ENCODE peak calls at places on chromosome 1, in seven cellular contexts. One of them, this sample, is unnamed.

GRCh38 chr1:109299087-109299983 is 7.5 kb downstream of the MYBPHL start:
- DNase-seq in mesendoderm: peak; percentile 48
- DNase-seq in HEK293T: no peak
- DNase-seq in mucosa of gallbladder: no peak
- DNase-seq in glomerular endothelial cell: no peak
- DNase-seq in kidney epithelial cell: peak; percentile 44
- DNase-seq in GM03348: peak; percentile 89
- DNase-seq in this sample: no peak

GRCh38 chr1:158112994-158113758 is 67.5 kb upstream of the CD1D start:
- DNase-seq in mesendoderm: peak; percentile 71
- DNase-seq in HEK293T: peak; percentile 78
- DNase-seq in mucosa of gallbladder: peak; percentile 24
- DNase-seq in glomerular endothelial cell: no peak
- DNase-seq in kidney epithelial cell: no peak
- DNase-seq in GM03348: peak; percentile 85
- DNase-seq in this sample: peak; percentile 65

GRCh38 chr1:204139952-204140351 is 11.9 kb downstream of the ETNK2 start:
- DNase-seq in mesendoderm: no peak
- DNase-seq in HEK293T: no peak
- DNase-seq in mucosa of gallbladder: no peak
- DNase-seq in glomerular endothelial cell: no peak
- DNase-seq in kidney epithelial cell: no peak
- DNase-seq in GM03348: no peak
- DNase-seq in this sample: no peak

GRCh38 chr1:47440849-47441170 is 3.0 kb downstream of the FOXD2 start:
- DNase-seq in mesendoderm: no peak
- DNase-seq in HEK293T: no peak
- DNase-seq in mucosa of gallbladder: no peak
- DNase-seq in glomerular endothelial cell: no peak
- DNase-seq in kidney epithelial cell: no peak
- DNase-seq in GM03348: no peak
- DNase-seq in this sample: no peak

GRCh38 chr1:167627865-167628641 is 2.0 kb upstream of the RCSD1 start:
- DNase-seq in mesendoderm: peak; percentile 67
- DNase-seq in HEK293T: no peak
- DNase-seq in mucosa of gallbladder: no peak
- DNase-seq in glomerular endothelial cell: no peak
- DNase-seq in kidney epithelial cell: no peak
- DNase-seq in GM03348: no peak
- DNase-seq in this sample: no peak

GRCh38 chr1:206144605-206145004 is 27.4 kb upstream of the AVPR1B start:
- DNase-seq in mesendoderm: no peak
- DNase-seq in HEK293T: no peak
- DNase-seq in mucosa of gallbladder: peak; percentile 52
- DNase-seq in glomerular endothelial cell: no peak
- DNase-seq in kidney epithelial cell: no peak
- DNase-seq in GM03348: no peak
- DNase-seq in this sample: no peak

GRCh38 chr1:67719329-67720196 is 34.6 kb downstream of the GADD45A start:
- DNase-seq in mesendoderm: no peak
- DNase-seq in HEK293T: peak; percentile 59
- DNase-seq in mucosa of gallbladder: no peak
- DNase-seq in glomerular endothelial cell: no peak
- DNase-seq in kidney epithelial cell: no peak
- DNase-seq in GM03348: no peak
- DNase-seq in this sample: no peak

GRCh38 chr1:201084171-201084766 is 28.0 kb downstream of the CACNA1S start:
- DNase-seq in mesendoderm: no peak
- DNase-seq in HEK293T: no peak
- DNase-seq in mucosa of gallbladder: no peak
- DNase-seq in glomerular endothelial cell: no peak
- DNase-seq in kidney epithelial cell: no peak
- DNase-seq in GM03348: no peak
- DNase-seq in this sample: no peak

GRCh38 chr1:15384301-15384901 is 25.3 kb upstream of the EFHD2 start:
- DNase-seq in mesendoderm: peak; percentile 64
- DNase-seq in HEK293T: no peak
- DNase-seq in mucosa of gallbladder: no peak
- DNase-seq in glomerular endothelial cell: no peak
- DNase-seq in kidney epithelial cell: no peak
- DNase-seq in GM03348: no peak
- DNase-seq in this sample: peak; percentile 82

GRCh38 chr1:226547754-226548191 is 791 bp upstream of the STUM start:
- DNase-seq in mesendoderm: peak; percentile 96
- DNase-seq in HEK293T: peak; percentile 95
- DNase-seq in mucosa of gallbladder: peak; percentile 84
- DNase-seq in glomerular endothelial cell: peak; percentile 44
- DNase-seq in kidney epithelial cell: peak; percentile 55
- DNase-seq in GM03348: peak; percentile 92
- DNase-seq in this sample: peak; percentile 86

GRCh38 chr1:20187103-20187812 is 940 bp upstream of the PLA2G2C start:
- DNase-seq in mesendoderm: no peak
- DNase-seq in HEK293T: no peak
- DNase-seq in mucosa of gallbladder: peak; percentile 88
- DNase-seq in glomerular endothelial cell: no peak
- DNase-seq in kidney epithelial cell: no peak
- DNase-seq in GM03348: no peak
- DNase-seq in this sample: no peak

GRCh38 chr1:206459703-206460102 is 10.6 kb upstream of the IKBKE start:
- DNase-seq in mesendoderm: no peak
- DNase-seq in HEK293T: no peak
- DNase-seq in mucosa of gallbladder: no peak
- DNase-seq in glomerular endothelial cell: no peak
- DNase-seq in kidney epithelial cell: no peak
- DNase-seq in GM03348: no peak
- DNase-seq in this sample: no peak

GRCh38 chr1:181391297-181391905 is 91.9 kb upstream of the CACNA1E start:
- DNase-seq in mesendoderm: peak; percentile 68
- DNase-seq in HEK293T: peak; percentile 51
- DNase-seq in mucosa of gallbladder: no peak
- DNase-seq in glomerular endothelial cell: no peak
- DNase-seq in kidney epithelial cell: no peak
- DNase-seq in GM03348: no peak
- DNase-seq in this sample: peak; percentile 39

GRCh38 chr1:9400425-9401079 is 107.9 kb downstream of the SPSB1 start:
- DNase-seq in mesendoderm: no peak
- DNase-seq in HEK293T: no peak
- DNase-seq in mucosa of gallbladder: no peak
- DNase-seq in glomerular endothelial cell: no peak
- DNase-seq in kidney epithelial cell: no peak
- DNase-seq in GM03348: no peak
- DNase-seq in this sample: no peak

GRCh38 chr1:151832318-151832984 is 849 bp upstream of the RORC start:
- DNase-seq in mesendoderm: no peak
- DNase-seq in HEK293T: no peak
- DNase-seq in mucosa of gallbladder: peak; percentile 90
- DNase-seq in glomerular endothelial cell: no peak
- DNase-seq in kidney epithelial cell: no peak
- DNase-seq in GM03348: peak; percentile 54
- DNase-seq in this sample: no peak

GRCh38 chr1:44316231-44316759 is 38.8 kb downstream of the ERI3 start:
- DNase-seq in mesendoderm: peak; percentile 78
- DNase-seq in HEK293T: no peak
- DNase-seq in mucosa of gallbladder: no peak
- DNase-seq in glomerular endothelial cell: no peak
- DNase-seq in kidney epithelial cell: peak; percentile 28
- DNase-seq in GM03348: no peak
- DNase-seq in this sample: no peak

GRCh38 chr1:237186733-237187132 is 144.7 kb downstream of the RYR2 start:
- DNase-seq in mesendoderm: no peak
- DNase-seq in HEK293T: no peak
- DNase-seq in mucosa of gallbladder: no peak
- DNase-seq in glomerular endothelial cell: no peak
- DNase-seq in kidney epithelial cell: no peak
- DNase-seq in GM03348: no peak
- DNase-seq in this sample: no peak

GRCh38 chr1:118627435-118627834 is 360.7 kb downstream of the TBX15 start:
- DNase-seq in mesendoderm: no peak
- DNase-seq in HEK293T: no peak
- DNase-seq in mucosa of gallbladder: no peak
- DNase-seq in glomerular endothelial cell: no peak
- DNase-seq in kidney epithelial cell: no peak
- DNase-seq in GM03348: no peak
- DNase-seq in this sample: no peak

GRCh38 chr1:182610606-182611194 is 6.5 kb upstream of the RGS16 start:
- DNase-seq in mesendoderm: no peak
- DNase-seq in HEK293T: no peak
- DNase-seq in mucosa of gallbladder: no peak
- DNase-seq in glomerular endothelial cell: no peak
- DNase-seq in kidney epithelial cell: no peak
- DNase-seq in GM03348: no peak
- DNase-seq in this sample: no peak

GRCh38 chr1:3672231-3672970 is 20.1 kb downstream of the TP73 start:
- DNase-seq in mesendoderm: no peak
- DNase-seq in HEK293T: no peak
- DNase-seq in mucosa of gallbladder: no peak
- DNase-seq in glomerular endothelial cell: no peak
- DNase-seq in kidney epithelial cell: no peak
- DNase-seq in GM03348: no peak
- DNase-seq in this sample: peak; percentile 12

GRCh38 chr1:161190962-161191521 is 7.8 kb downstream of the ADAMTS4 start:
- DNase-seq in mesendoderm: no peak
- DNase-seq in HEK293T: no peak
- DNase-seq in mucosa of gallbladder: no peak
- DNase-seq in glomerular endothelial cell: no peak
- DNase-seq in kidney epithelial cell: no peak
- DNase-seq in GM03348: no peak
- DNase-seq in this sample: no peak

GRCh38 chr1:16012590-16013219 is 5.1 kb downstream of the HSPB7 start:
- DNase-seq in mesendoderm: peak; percentile 92
- DNase-seq in HEK293T: no peak
- DNase-seq in mucosa of gallbladder: peak; percentile 57
- DNase-seq in glomerular endothelial cell: no peak
- DNase-seq in kidney epithelial cell: no peak
- DNase-seq in GM03348: peak; percentile 83
- DNase-seq in this sample: peak; percentile 87

GRCh38 chr1:24742090-24742938 is 2.9 kb upstream of the CLIC4 start:
- DNase-seq in mesendoderm: peak; percentile 91
- DNase-seq in HEK293T: no peak
- DNase-seq in mucosa of gallbladder: no peak
- DNase-seq in glomerular endothelial cell: no peak
- DNase-seq in kidney epithelial cell: no peak
- DNase-seq in GM03348: no peak
- DNase-seq in this sample: peak; percentile 35

GRCh38 chr1:213061263-213061662 is 10.2 kb downstream of the RPS6KC1 start:
- DNase-seq in mesendoderm: peak; percentile 31
- DNase-seq in HEK293T: no peak
- DNase-seq in mucosa of gallbladder: no peak
- DNase-seq in glomerular endothelial cell: no peak
- DNase-seq in kidney epithelial cell: no peak
- DNase-seq in GM03348: no peak
- DNase-seq in this sample: no peak

GRCh38 chr1:84876353-84876752 is 16.7 kb downstream of the LPAR3 start:
- DNase-seq in mesendoderm: no peak
- DNase-seq in HEK293T: no peak
- DNase-seq in mucosa of gallbladder: no peak
- DNase-seq in glomerular endothelial cell: no peak
- DNase-seq in kidney epithelial cell: no peak
- DNase-seq in GM03348: no peak
- DNase-seq in this sample: no peak

GRCh38 chr1:219465247-219466093 is 147.4 kb downstream of the ZC3H11B start:
- DNase-seq in mesendoderm: no peak
- DNase-seq in HEK293T: no peak
- DNase-seq in mucosa of gallbladder: no peak
- DNase-seq in glomerular endothelial cell: no peak
- DNase-seq in kidney epithelial cell: peak; percentile 69
- DNase-seq in GM03348: peak; percentile 27
- DNase-seq in this sample: no peak

GRCh38 chr1:181469829-181470228 is 13.5 kb upstream of the CACNA1E start:
- DNase-seq in mesendoderm: peak; percentile 90
- DNase-seq in HEK293T: no peak
- DNase-seq in mucosa of gallbladder: peak; percentile 44
- DNase-seq in glomerular endothelial cell: no peak
- DNase-seq in kidney epithelial cell: peak; percentile 72
- DNase-seq in GM03348: peak; percentile 71
- DNase-seq in this sample: no peak

GRCh38 chr1:225845633-225846259 is 35.8 kb downstream of the EPHX1 start:
- DNase-seq in mesendoderm: peak; percentile 98
- DNase-seq in HEK293T: peak; percentile 92
- DNase-seq in mucosa of gallbladder: peak; percentile 67
- DNase-seq in glomerular endothelial cell: no peak
- DNase-seq in kidney epithelial cell: peak; percentile 23
- DNase-seq in GM03348: peak; percentile 90
- DNase-seq in this sample: peak; percentile 90

GRCh38 chr1:115642168-115643072 is 650 bp downstream of the VANGL1 start:
- DNase-seq in mesendoderm: peak; percentile 79
- DNase-seq in HEK293T: peak; percentile 60
- DNase-seq in mucosa of gallbladder: peak; percentile 41
- DNase-seq in glomerular endothelial cell: no peak
- DNase-seq in kidney epithelial cell: no peak
- DNase-seq in GM03348: peak; percentile 75
- DNase-seq in this sample: peak; percentile 61

GRCh38 chr1:185010361-185010760 is 35.0 kb upstream of the RNF2 start:
- DNase-seq in mesendoderm: no peak
- DNase-seq in HEK293T: no peak
- DNase-seq in mucosa of gallbladder: no peak
- DNase-seq in glomerular endothelial cell: no peak
- DNase-seq in kidney epithelial cell: no peak
- DNase-seq in GM03348: no peak
- DNase-seq in this sample: no peak

GRCh38 chr1:92217721-92218120 is at the start of gene C1orf146:
- DNase-seq in mesendoderm: no peak
- DNase-seq in HEK293T: no peak
- DNase-seq in mucosa of gallbladder: no peak
- DNase-seq in glomerular endothelial cell: no peak
- DNase-seq in kidney epithelial cell: no peak
- DNase-seq in GM03348: no peak
- DNase-seq in this sample: no peak